ENCODE peak calls at places on chromosomes 13 and 19, in eight cellular contexts. Z, M, D, W, V, H, X and I are unnamed samples.
A peak's percentile ranks its signal among the peaks of the same experiment; 100 is the strongest.

GRCh38 chr19:38700933-38701454 is 43.3 kb downstream of the CAPN12 start:
- DNase-seq in M (no peak), W (no peak), X (no peak), V (no peak), H (no peak), D (no peak), Z (peak; percentile 37), I (no peak)

GRCh38 chr19:12994701-12995595 is at the start of gene NFIX:
- DNase-seq in V (peak; percentile 81), W (peak; percentile 61), D (peak; percentile 43), H (peak; percentile 68), Z (no peak), X (peak; percentile 57), M (peak; percentile 54), I (no peak)

GRCh38 chr19:31312004-31312403 is 37.2 kb downstream of the TSHZ3 start:
- DNase-seq in W (peak; percentile 46), H (no peak), D (peak; percentile 43), Z (no peak), V (no peak), M (no peak), X (no peak), I (no peak)

GRCh38 chr19:18428837-18429674 is 8.9 kb downstream of the ISYNA1 start:
- DNase-seq in X (peak; percentile 82), D (peak; percentile 73), H (no peak), Z (peak; percentile 85), W (peak; percentile 86), M (peak; percentile 77), V (peak; percentile 72), I (peak; percentile 94)

GRCh38 chr13:25249001-25249543 is 38.2 kb downstream of the MTMR6 start:
- DNase-seq in H (peak; percentile 26), W (peak; percentile 23), M (no peak), Z (no peak), V (no peak), D (no peak), X (no peak), I (no peak)

GRCh38 chr19:5932146-5932545 is 18.1 kb downstream of the CAPS start:
- DNase-seq in V (no peak), D (no peak), W (no peak), X (no peak), H (no peak), M (no peak), Z (no peak), I (no peak)

GRCh38 chr13:44648392-44649117 is 72.4 kb upstream of the TSC22D1 start:
- DNase-seq in W (no peak), H (peak; percentile 21), M (no peak), D (no peak), V (no peak), Z (no peak), X (no peak), I (no peak)

GRCh38 chr19:10419200-10419645 is 1.1 kb upstream of the PDE4A start:
- DNase-seq in D (no peak), H (no peak), V (no peak), X (no peak), W (no peak), M (no peak), Z (no peak), I (no peak)

GRCh38 chr19:40596608-40597328 is 4.4 kb upstream of the LTBP4 start:
- DNase-seq in M (no peak), D (no peak), Z (no peak), H (peak; percentile 58), V (peak; percentile 64), W (peak; percentile 75), X (no peak), I (peak; percentile 40)

GRCh38 chr19:51372649-51373504 is at the start of gene NKG7:
- DNase-seq in H (no peak), X (peak; percentile 72), D (peak; percentile 80), M (peak; percentile 76), Z (no peak), V (no peak), W (no peak), I (no peak)

GRCh38 chr13:112107289-112107688 is 40.3 kb downstream of the SOX1 start:
- DNase-seq in M (no peak), V (no peak), Z (no peak), D (no peak), X (no peak), H (no peak), W (no peak), I (no peak)

GRCh38 chr19:10270616-10271394 is at the start of gene ICAM1:
- DNase-seq in D (peak; percentile 77), Z (no peak), H (peak; percentile 90), X (peak; percentile 75), M (peak; percentile 65), W (peak; percentile 87), V (peak; percentile 84), I (no peak)

GRCh38 chr13:103866041-103866440 is 799.8 kb upstream of the SLC10A2 start:
- DNase-seq in H (no peak), X (no peak), V (no peak), D (no peak), Z (no peak), W (no peak), M (no peak), I (no peak)

GRCh38 chr13:75985132-75985531 is 349.0 kb downstream of the LMO7 start:
- DNase-seq in M (no peak), X (no peak), W (no peak), V (no peak), Z (no peak), D (no peak), H (no peak), I (no peak)

GRCh38 chr13:106573855-106574254 is 5.9 kb upstream of the ARGLU1 start:
- DNase-seq in D (no peak), X (no peak), H (peak; percentile 42), M (no peak), Z (no peak), W (peak; percentile 34), V (peak; percentile 49), I (no peak)

GRCh38 chr13:48526269-48526668 is 6.6 kb downstream of the RCBTB2 start:
- DNase-seq in H (no peak), X (no peak), Z (no peak), V (no peak), M (no peak), W (no peak), D (no peak), I (no peak)

GRCh38 chr13:113813749-113814434 is 50.0 kb downstream of the GAS6 start:
- DNase-seq in D (no peak), V (no peak), H (no peak), Z (no peak), M (no peak), X (no peak), W (no peak), I (no peak)

GRCh38 chr13:113607477-113608245 is 23.1 kb downstream of the TFDP1 start:
- DNase-seq in W (no peak), M (no peak), H (no peak), Z (no peak), X (no peak), V (no peak), D (no peak), I (no peak)

GRCh38 chr19:48991823-48992570 is 1.1 kb downstream of the GYS1 start:
- DNase-seq in Z (no peak), W (peak; percentile 88), M (no peak), V (peak; percentile 63), X (no peak), D (no peak), H (peak; percentile 86), I (no peak)

GRCh38 chr19:10550336-10550735 is 6.6 kb downstream of the ATG4D start:
- DNase-seq in X (no peak), V (no peak), Z (no peak), D (no peak), M (no peak), H (no peak), W (no peak), I (no peak)

GRCh38 chr13:87907202-87907601 is 236.0 kb downstream of the SLITRK5 start:
- DNase-seq in M (no peak), D (no peak), H (no peak), V (no peak), Z (no peak), W (no peak), X (no peak), I (no peak)

GRCh38 chr13:77503398-77503797 is 32.1 kb upstream of the SCEL start:
- DNase-seq in M (no peak), D (no peak), V (no peak), W (no peak), H (no peak), Z (no peak), X (no peak), I (no peak)

GRCh38 chr13:105139380-105140285 is 1395.8 kb downstream of the EFNB2 start:
- DNase-seq in W (no peak), H (no peak), Z (peak; percentile 10), V (peak; percentile 26), X (peak; percentile 64), M (peak; percentile 32), D (peak; percentile 44), I (no peak)

GRCh38 chr19:5814123-5814839 is 9.4 kb downstream of the NRTN start:
- DNase-seq in Z (no peak), D (no peak), H (no peak), M (no peak), W (no peak), V (no peak), X (no peak), I (no peak)